ENCODE peak calls at places on chromosome 18, in nine cellular contexts. I is NCI-H1105 treated with DMSO at 0.1 percent for 48 hours; X is brain pericyte; T is ovary; B is CD8-positive, alpha-beta memory T cell; V is A549; R is T follicular helper cell; S is lung microvascular endothelial cell; Y is activated naive CD8-positive, alpha-beta T cell treated with anti-CD3 and anti-CD28 coated beads, Interleukin-2, amount 50 U/mL, for 24 hours. D is an unnamed sample.
A peak's percentile ranks its signal among the peaks of the same experiment; 100 is the strongest.

GRCh38 chr18:79875531-79875919 is 75.9 kb downstream of the SLC66A2 start:
- DNase-seq in I (no peak), Y (no peak), V (no peak), S (no peak), T (no peak), B (no peak), X (no peak), R (no peak), D (no peak)

GRCh38 chr18:23825978-23826405 is 136.7 kb downstream of the LAMA3 start:
- DNase-seq in B (no peak), T (peak; percentile 85), R (no peak), V (no peak), Y (peak; percentile 5), I (no peak), S (peak; percentile 98), X (no peak), D (no peak)

GRCh38 chr18:32167980-32168379 is 21.9 kb upstream of the MEP1B start:
- DNase-seq in B (no peak), V (no peak), Y (no peak), X (no peak), T (no peak), R (no peak), I (no peak), S (no peak), D (no peak)

GRCh38 chr18:34661464-34662087 is 48.5 kb upstream of the DTNA start:
- DNase-seq in B (no peak), X (no peak), I (peak; percentile 78), V (peak; percentile 25), S (peak; percentile 54), T (no peak), Y (no peak), R (no peak), D (no peak)

GRCh38 chr18:60684843-60685513 is 312.4 kb upstream of the MC4R start:
- DNase-seq in V (no peak), Y (no peak), B (no peak), T (no peak), S (peak; percentile 69), X (peak; percentile 2), I (peak; percentile 83), R (no peak), D (no peak)

GRCh38 chr18:78779996-78780718 is 199.5 kb upstream of the SALL3 start:
- DNase-seq in R (no peak), T (no peak), V (no peak), B (no peak), X (no peak), Y (no peak), S (no peak), I (no peak), D (no peak)

GRCh38 chr18:49464718-49465598 is 4.5 kb upstream of the DYM start:
- DNase-seq in X (no peak), B (no peak), S (no peak), V (no peak), I (no peak), Y (no peak), T (no peak), R (no peak), D (no peak)

GRCh38 chr18:49112664-49113063 is 161.9 kb upstream of the SMAD7 start:
- DNase-seq in R (no peak), V (no peak), B (no peak), Y (no peak), S (no peak), X (no peak), T (no peak), I (no peak), D (no peak)

GRCh38 chr18:50284226-50284885 is 3.0 kb upstream of the MBD1 start:
- DNase-seq in Y (no peak), S (no peak), X (no peak), B (no peak), T (no peak), R (no peak), I (no peak), V (no peak), D (no peak)

GRCh38 chr18:48634491-48634890 is 95.7 kb downstream of the CTIF start:
- DNase-seq in Y (no peak), B (no peak), T (no peak), S (no peak), R (no peak), I (no peak), X (no peak), V (no peak), D (no peak)

GRCh38 chr18:33841221-33841967 is 263.4 kb downstream of the ASXL3 start:
- DNase-seq in Y (no peak), B (no peak), X (no peak), V (no peak), I (no peak), T (no peak), R (no peak), S (no peak), D (no peak)

GRCh38 chr18:50666536-50666935 is 106.6 kb downstream of the MAPK4 start:
- DNase-seq in T (no peak), R (no peak), S (no peak), I (no peak), V (no peak), X (no peak), Y (no peak), B (no peak), D (no peak)

GRCh38 chr18:11027862-11028261 is 121.5 kb downstream of the PIEZO2 start:
- DNase-seq in T (no peak), I (no peak), S (peak; percentile 43), X (no peak), B (no peak), R (no peak), Y (no peak), V (no peak), D (no peak)

GRCh38 chr18:46946656-46947282 is 29.4 kb downstream of the KATNAL2 start:
- DNase-seq in V (peak; percentile 88), X (no peak), T (peak; percentile 27), B (no peak), R (peak; percentile 24), Y (peak; percentile 61), I (peak; percentile 93), S (peak; percentile 82), D (peak; percentile 78)

GRCh38 chr18:41666251-41666650 is 288.8 kb upstream of the PIK3C3 start:
- DNase-seq in X (no peak), B (no peak), Y (no peak), I (peak; percentile 22), S (no peak), V (no peak), T (no peak), R (no peak), D (no peak)

GRCh38 chr18:25345432-25345831 is 6.5 kb downstream of the ZNF521 start:
- DNase-seq in V (no peak), S (no peak), T (no peak), R (no peak), Y (no peak), B (no peak), I (peak; percentile 34), X (no peak), D (no peak)

GRCh38 chr18:42064109-42064508 is 109.1 kb downstream of the PIK3C3 start:
- DNase-seq in V (no peak), R (no peak), Y (no peak), X (no peak), I (no peak), T (no peak), S (no peak), B (no peak), D (no peak)

GRCh38 chr18:24544141-24544498 is 83.7 kb downstream of the HRH4 start:
- DNase-seq in I (peak; percentile 55), X (no peak), Y (no peak), R (no peak), V (peak; percentile 11), S (peak; percentile 67), B (no peak), T (no peak), D (no peak)

GRCh38 chr18:9755603-9756002 is 47.5 kb downstream of the RAB31 start:
- DNase-seq in X (no peak), S (peak; percentile 73), I (no peak), B (no peak), R (no peak), V (no peak), T (no peak), Y (no peak), D (no peak)

GRCh38 chr18:66708631-66709030 is 104.7 kb upstream of the CDH19 start:
- DNase-seq in R (no peak), B (no peak), I (no peak), X (no peak), V (no peak), S (no peak), T (no peak), Y (no peak), D (no peak)

GRCh38 chr18:49757513-49758262 is 55.6 kb downstream of the ACAA2 start:
- DNase-seq in T (no peak), I (no peak), Y (no peak), B (no peak), R (no peak), X (no peak), V (no peak), S (no peak), D (peak; percentile 49)

GRCh38 chr18:26719909-26720308 is 145.6 kb downstream of the AQP4 start:
- DNase-seq in X (no peak), V (no peak), S (no peak), R (no peak), T (no peak), I (no peak), Y (no peak), B (no peak), D (no peak)

GRCh38 chr18:32389868-32390267 is 80.8 kb downstream of the GAREM1 start:
- DNase-seq in I (peak; percentile 96), X (no peak), V (no peak), B (no peak), Y (no peak), S (no peak), T (no peak), R (no peak), D (no peak)

GRCh38 chr18:46672062-46672970 is 15.3 kb upstream of the LOXHD1 start:
- DNase-seq in I (no peak), Y (no peak), V (no peak), T (no peak), B (no peak), S (peak; percentile 16), R (no peak), X (no peak), D (no peak)

GRCh38 chr18:10530852-10531251 is 5.0 kb downstream of the NAPG start:
- DNase-seq in I (no peak), V (no peak), X (no peak), T (no peak), B (no peak), R (no peak), Y (peak; percentile 31), S (peak; percentile 71), D (no peak)

GRCh38 chr18:74153793-74154192 is 5.5 kb downstream of the TIMM21 start:
- DNase-seq in R (no peak), I (no peak), X (no peak), S (no peak), T (no peak), B (no peak), Y (no peak), V (no peak), D (no peak)

GRCh38 chr18:45997689-45998088 is 30.6 kb upstream of the EPG5 start:
- DNase-seq in S (no peak), T (no peak), V (no peak), Y (peak; percentile 39), R (no peak), I (no peak), B (no peak), X (no peak), D (no peak)

GRCh38 chr18:45951021-45951714 is 16.0 kb downstream of the EPG5 start:
- DNase-seq in S (peak; percentile 31), B (no peak), I (no peak), R (no peak), V (no peak), Y (no peak), X (no peak), T (no peak), D (no peak)

GRCh38 chr18:79918089-79919011 is 33.1 kb downstream of the SLC66A2 start:
- DNase-seq in V (no peak), R (no peak), Y (no peak), I (no peak), B (no peak), X (no peak), T (no peak), S (no peak), D (no peak)

GRCh38 chr18:12839526-12840196 is 44.4 kb downstream of the PTPN2 start:
- DNase-seq in V (no peak), R (no peak), Y (peak; percentile 16), X (no peak), I (no peak), T (no peak), S (no peak), B (no peak), D (no peak)

GRCh38 chr18:63223837-63224236 is 95.7 kb downstream of the BCL2 start:
- DNase-seq in B (no peak), V (no peak), X (no peak), I (no peak), T (no peak), R (no peak), Y (no peak), S (no peak), D (no peak)